ENCODE peak calls at places on chromosomes 12 and 14, in nine cellular contexts. One of them, this sample, is unnamed.

GRCh38 chr12:21848192-21848591 is 73.7 kb upstream of the KCNJ8 start:
- DNase-seq in GM18507: no peak
- DNase-seq in activated naive CD4-positive, alpha-beta T cell: no peak
- DNase-seq in uterus: no peak
- DNase-seq in neuronal stem cell: no peak
- DNase-seq in mammary epithelial cell: no peak
- DNase-seq in ACHN: no peak
- DNase-seq in Calu3: no peak
- DNase-seq in left cardiac atrium: no peak
- DNase-seq in this sample: no peak

GRCh38 chr12:5230151-5230550 is 186.5 kb downstream of the KCNA5 start:
- DNase-seq in GM18507: no peak
- DNase-seq in activated naive CD4-positive, alpha-beta T cell: no peak
- DNase-seq in uterus: no peak
- DNase-seq in neuronal stem cell: no peak
- DNase-seq in mammary epithelial cell: peak
- DNase-seq in ACHN: no peak
- DNase-seq in Calu3: no peak
- DNase-seq in left cardiac atrium: no peak
- DNase-seq in this sample: no peak

GRCh38 chr14:63800083-63800482 is 52.7 kb upstream of the SYNE2 start:
- DNase-seq in GM18507: no peak
- DNase-seq in activated naive CD4-positive, alpha-beta T cell: no peak
- DNase-seq in uterus: no peak
- DNase-seq in neuronal stem cell: no peak
- DNase-seq in mammary epithelial cell: no peak
- DNase-seq in ACHN: no peak
- DNase-seq in Calu3: no peak
- DNase-seq in left cardiac atrium: no peak
- DNase-seq in this sample: no peak

GRCh38 chr12:90460681-90461080 is 494.3 kb downstream of the CCER1 start:
- DNase-seq in GM18507: no peak
- DNase-seq in activated naive CD4-positive, alpha-beta T cell: no peak
- DNase-seq in uterus: no peak
- DNase-seq in neuronal stem cell: no peak
- DNase-seq in mammary epithelial cell: no peak
- DNase-seq in ACHN: no peak
- DNase-seq in Calu3: no peak
- DNase-seq in left cardiac atrium: no peak
- DNase-seq in this sample: no peak

GRCh38 chr12:12439636-12440035 is 82.8 kb downstream of the BORCS5 start:
- DNase-seq in GM18507: no peak
- DNase-seq in activated naive CD4-positive, alpha-beta T cell: no peak
- DNase-seq in uterus: peak
- DNase-seq in neuronal stem cell: no peak
- DNase-seq in mammary epithelial cell: peak
- DNase-seq in ACHN: no peak
- DNase-seq in Calu3: peak
- DNase-seq in left cardiac atrium: no peak
- DNase-seq in this sample: no peak

GRCh38 chr12:110234197-110235154 is 46.6 kb upstream of the ATP2A2 start:
- DNase-seq in GM18507: no peak
- DNase-seq in activated naive CD4-positive, alpha-beta T cell: no peak
- DNase-seq in uterus: no peak
- DNase-seq in neuronal stem cell: no peak
- DNase-seq in mammary epithelial cell: no peak
- DNase-seq in ACHN: no peak
- DNase-seq in Calu3: no peak
- DNase-seq in left cardiac atrium: no peak
- DNase-seq in this sample: no peak

GRCh38 chr14:58697927-58698641 is 60.3 kb downstream of the DACT1 start:
- DNase-seq in GM18507: no peak
- DNase-seq in activated naive CD4-positive, alpha-beta T cell: no peak
- DNase-seq in uterus: no peak
- DNase-seq in neuronal stem cell: no peak
- DNase-seq in mammary epithelial cell: peak
- DNase-seq in ACHN: no peak
- DNase-seq in Calu3: no peak
- DNase-seq in left cardiac atrium: no peak
- DNase-seq in this sample: no peak

GRCh38 chr12:39235990-39236767 is 206.7 kb downstream of the KIF21A start:
- DNase-seq in GM18507: no peak
- DNase-seq in activated naive CD4-positive, alpha-beta T cell: no peak
- DNase-seq in uterus: no peak
- DNase-seq in neuronal stem cell: no peak
- DNase-seq in mammary epithelial cell: peak
- DNase-seq in ACHN: no peak
- DNase-seq in Calu3: no peak
- DNase-seq in left cardiac atrium: no peak
- DNase-seq in this sample: no peak

GRCh38 chr12:67651380-67651695 is 2.8 kb downstream of the DYRK2 start:
- DNase-seq in GM18507: peak
- DNase-seq in activated naive CD4-positive, alpha-beta T cell: no peak
- DNase-seq in uterus: no peak
- DNase-seq in neuronal stem cell: no peak
- DNase-seq in mammary epithelial cell: peak
- DNase-seq in ACHN: peak
- DNase-seq in Calu3: peak
- DNase-seq in left cardiac atrium: no peak
- DNase-seq in this sample: no peak

GRCh38 chr12:113422030-113422900 is at the start of gene SDSL:
- DNase-seq in GM18507: peak
- DNase-seq in activated naive CD4-positive, alpha-beta T cell: no peak
- DNase-seq in uterus: peak
- DNase-seq in neuronal stem cell: peak
- DNase-seq in mammary epithelial cell: peak
- DNase-seq in ACHN: peak
- DNase-seq in Calu3: peak
- DNase-seq in left cardiac atrium: peak
- DNase-seq in this sample: peak

GRCh38 chr12:4144676-4145075 is 128.9 kb upstream of the CCND2 start:
- DNase-seq in GM18507: no peak
- DNase-seq in activated naive CD4-positive, alpha-beta T cell: no peak
- DNase-seq in uterus: no peak
- DNase-seq in neuronal stem cell: no peak
- DNase-seq in mammary epithelial cell: no peak
- DNase-seq in ACHN: no peak
- DNase-seq in Calu3: no peak
- DNase-seq in left cardiac atrium: no peak
- DNase-seq in this sample: no peak

GRCh38 chr14:69580009-69580577 is 5.4 kb upstream of the CCDC177 start:
- DNase-seq in GM18507: no peak
- DNase-seq in activated naive CD4-positive, alpha-beta T cell: no peak
- DNase-seq in uterus: no peak
- DNase-seq in neuronal stem cell: no peak
- DNase-seq in mammary epithelial cell: peak
- DNase-seq in ACHN: peak
- DNase-seq in Calu3: peak
- DNase-seq in left cardiac atrium: peak
- DNase-seq in this sample: no peak

GRCh38 chr14:99425272-99425681 is 55.4 kb downstream of the SETD3 start:
- DNase-seq in GM18507: no peak
- DNase-seq in activated naive CD4-positive, alpha-beta T cell: no peak
- DNase-seq in uterus: no peak
- DNase-seq in neuronal stem cell: no peak
- DNase-seq in mammary epithelial cell: peak
- DNase-seq in ACHN: no peak
- DNase-seq in Calu3: no peak
- DNase-seq in left cardiac atrium: no peak
- DNase-seq in this sample: peak

GRCh38 chr12:52867636-52868035 is 18.8 kb upstream of the KRT78 start:
- DNase-seq in GM18507: no peak
- DNase-seq in activated naive CD4-positive, alpha-beta T cell: no peak
- DNase-seq in uterus: peak
- DNase-seq in neuronal stem cell: no peak
- DNase-seq in mammary epithelial cell: peak
- DNase-seq in ACHN: no peak
- DNase-seq in Calu3: peak
- DNase-seq in left cardiac atrium: peak
- DNase-seq in this sample: peak

GRCh38 chr14:78638926-78639325 is 468.8 kb downstream of the NRXN3 start:
- DNase-seq in GM18507: no peak
- DNase-seq in activated naive CD4-positive, alpha-beta T cell: no peak
- DNase-seq in uterus: no peak
- DNase-seq in neuronal stem cell: no peak
- DNase-seq in mammary epithelial cell: no peak
- DNase-seq in ACHN: no peak
- DNase-seq in Calu3: no peak
- DNase-seq in left cardiac atrium: no peak
- DNase-seq in this sample: no peak

GRCh38 chr12:15978431-15978950 is 67.4 kb downstream of the DERA start:
- DNase-seq in GM18507: no peak
- DNase-seq in activated naive CD4-positive, alpha-beta T cell: no peak
- DNase-seq in uterus: no peak
- DNase-seq in neuronal stem cell: no peak
- DNase-seq in mammary epithelial cell: peak
- DNase-seq in ACHN: peak
- DNase-seq in Calu3: peak
- DNase-seq in left cardiac atrium: no peak
- DNase-seq in this sample: no peak

GRCh38 chr14:67285876-67286452 is 44.7 kb downstream of the PALS1 start:
- DNase-seq in GM18507: peak
- DNase-seq in activated naive CD4-positive, alpha-beta T cell: no peak
- DNase-seq in uterus: no peak
- DNase-seq in neuronal stem cell: no peak
- DNase-seq in mammary epithelial cell: peak
- DNase-seq in ACHN: peak
- DNase-seq in Calu3: no peak
- DNase-seq in left cardiac atrium: no peak
- DNase-seq in this sample: no peak

GRCh38 chr14:75715926-75716780 is 55.1 kb downstream of the TTLL5 start:
- DNase-seq in GM18507: no peak
- DNase-seq in activated naive CD4-positive, alpha-beta T cell: no peak
- DNase-seq in uterus: no peak
- DNase-seq in neuronal stem cell: no peak
- DNase-seq in mammary epithelial cell: no peak
- DNase-seq in ACHN: peak
- DNase-seq in Calu3: no peak
- DNase-seq in left cardiac atrium: no peak
- DNase-seq in this sample: no peak

GRCh38 chr14:105092912-105093425 is 27.7 kb upstream of the GPR132 start:
- DNase-seq in GM18507: no peak
- DNase-seq in activated naive CD4-positive, alpha-beta T cell: no peak
- DNase-seq in uterus: peak
- DNase-seq in neuronal stem cell: no peak
- DNase-seq in mammary epithelial cell: peak
- DNase-seq in ACHN: peak
- DNase-seq in Calu3: peak
- DNase-seq in left cardiac atrium: peak
- DNase-seq in this sample: peak

GRCh38 chr14:43407721-43408120 is 1099.4 kb downstream of the FSCB start:
- DNase-seq in GM18507: no peak
- DNase-seq in activated naive CD4-positive, alpha-beta T cell: no peak
- DNase-seq in uterus: no peak
- DNase-seq in neuronal stem cell: no peak
- DNase-seq in mammary epithelial cell: no peak
- DNase-seq in ACHN: no peak
- DNase-seq in Calu3: no peak
- DNase-seq in left cardiac atrium: no peak
- DNase-seq in this sample: no peak

GRCh38 chr12:115667116-115667515 is 610.4 kb downstream of the MED13L start:
- DNase-seq in GM18507: no peak
- DNase-seq in activated naive CD4-positive, alpha-beta T cell: no peak
- DNase-seq in uterus: no peak
- DNase-seq in neuronal stem cell: no peak
- DNase-seq in mammary epithelial cell: no peak
- DNase-seq in ACHN: no peak
- DNase-seq in Calu3: no peak
- DNase-seq in left cardiac atrium: no peak
- DNase-seq in this sample: no peak

GRCh38 chr14:34460841-34461240 is 1.2 kb downstream of the SPTSSA start:
- DNase-seq in GM18507: no peak
- DNase-seq in activated naive CD4-positive, alpha-beta T cell: no peak
- DNase-seq in uterus: no peak
- DNase-seq in neuronal stem cell: peak
- DNase-seq in mammary epithelial cell: no peak
- DNase-seq in ACHN: peak
- DNase-seq in Calu3: no peak
- DNase-seq in left cardiac atrium: no peak
- DNase-seq in this sample: no peak

GRCh38 chr12:12191008-12191407 is 75.8 kb downstream of the LRP6 start:
- DNase-seq in GM18507: no peak
- DNase-seq in activated naive CD4-positive, alpha-beta T cell: no peak
- DNase-seq in uterus: no peak
- DNase-seq in neuronal stem cell: no peak
- DNase-seq in mammary epithelial cell: no peak
- DNase-seq in ACHN: no peak
- DNase-seq in Calu3: no peak
- DNase-seq in left cardiac atrium: no peak
- DNase-seq in this sample: no peak

GRCh38 chr14:91402278-91403068 is 15.1 kb downstream of the CCDC88C start:
- DNase-seq in GM18507: no peak
- DNase-seq in activated naive CD4-positive, alpha-beta T cell: no peak
- DNase-seq in uterus: peak
- DNase-seq in neuronal stem cell: no peak
- DNase-seq in mammary epithelial cell: no peak
- DNase-seq in ACHN: no peak
- DNase-seq in Calu3: peak
- DNase-seq in left cardiac atrium: peak
- DNase-seq in this sample: peak

GRCh38 chr14:89721991-89722390 is 232.5 kb downstream of the EFCAB11 start:
- DNase-seq in GM18507: no peak
- DNase-seq in activated naive CD4-positive, alpha-beta T cell: no peak
- DNase-seq in uterus: no peak
- DNase-seq in neuronal stem cell: no peak
- DNase-seq in mammary epithelial cell: no peak
- DNase-seq in ACHN: no peak
- DNase-seq in Calu3: no peak
- DNase-seq in left cardiac atrium: no peak
- DNase-seq in this sample: peak

GRCh38 chr14:75277000-75277795 is 1.4 kb upstream of the FOS start:
- DNase-seq in GM18507: no peak
- DNase-seq in activated naive CD4-positive, alpha-beta T cell: no peak
- DNase-seq in uterus: peak
- DNase-seq in neuronal stem cell: peak
- DNase-seq in mammary epithelial cell: peak
- DNase-seq in ACHN: peak
- DNase-seq in Calu3: peak
- DNase-seq in left cardiac atrium: peak
- DNase-seq in this sample: peak

GRCh38 chr14:70721542-70721941 is 79.8 kb downstream of the TTC9 start:
- DNase-seq in GM18507: no peak
- DNase-seq in activated naive CD4-positive, alpha-beta T cell: no peak
- DNase-seq in uterus: no peak
- DNase-seq in neuronal stem cell: no peak
- DNase-seq in mammary epithelial cell: peak
- DNase-seq in ACHN: no peak
- DNase-seq in Calu3: no peak
- DNase-seq in left cardiac atrium: no peak
- DNase-seq in this sample: no peak

GRCh38 chr14:95237121-95237876 is 80.0 kb upstream of the DICER1 start:
- DNase-seq in GM18507: no peak
- DNase-seq in activated naive CD4-positive, alpha-beta T cell: no peak
- DNase-seq in uterus: no peak
- DNase-seq in neuronal stem cell: no peak
- DNase-seq in mammary epithelial cell: no peak
- DNase-seq in ACHN: no peak
- DNase-seq in Calu3: no peak
- DNase-seq in left cardiac atrium: no peak
- DNase-seq in this sample: no peak

GRCh38 chr14:70672328-70672675 is 30.6 kb downstream of the TTC9 start:
- DNase-seq in GM18507: no peak
- DNase-seq in activated naive CD4-positive, alpha-beta T cell: no peak
- DNase-seq in uterus: no peak
- DNase-seq in neuronal stem cell: no peak
- DNase-seq in mammary epithelial cell: no peak
- DNase-seq in ACHN: no peak
- DNase-seq in Calu3: no peak
- DNase-seq in left cardiac atrium: no peak
- DNase-seq in this sample: no peak

GRCh38 chr12:11307143-11307542 is 3.1 kb downstream of the PRB4 start:
- DNase-seq in GM18507: no peak
- DNase-seq in activated naive CD4-positive, alpha-beta T cell: no peak
- DNase-seq in uterus: no peak
- DNase-seq in neuronal stem cell: no peak
- DNase-seq in mammary epithelial cell: no peak
- DNase-seq in ACHN: no peak
- DNase-seq in Calu3: no peak
- DNase-seq in left cardiac atrium: no peak
- DNase-seq in this sample: no peak

GRCh38 chr12:6423267-6424007 is 21.3 kb upstream of the CD27 start:
- DNase-seq in GM18507: peak
- DNase-seq in activated naive CD4-positive, alpha-beta T cell: no peak
- DNase-seq in uterus: peak
- DNase-seq in neuronal stem cell: peak
- DNase-seq in mammary epithelial cell: peak
- DNase-seq in ACHN: peak
- DNase-seq in Calu3: peak
- DNase-seq in left cardiac atrium: peak
- DNase-seq in this sample: peak